ENCODE peak calls at places on chromosomes 1 and 21, in eight cellular contexts. F is astrocyte; C is left ventricle myocardium inferior; B is H7; E is heart left ventricle; D is naive thymus-derived CD4-positive, alpha-beta T cell; Z is keratinocyte; J is upper lobe of right lung. P is an unnamed sample.
A peak's percentile ranks its signal among the peaks of the same experiment; 100 is the strongest.

GRCh38 chr1:75135829-75136142 is 1.6 kb downstream of the LHX8 start:
- DNase-seq in F (peak; percentile 9), C (no peak), B (no peak), E (no peak), D (no peak), Z (no peak), J (no peak), P (no peak)

GRCh38 chr21:41369915-41370839 is 8.3 kb downstream of the MX2 start:
- DNase-seq in F (no peak), C (peak; percentile 31), B (no peak), E (no peak), D (peak; percentile 58), Z (no peak), J (peak; percentile 66), P (no peak)

GRCh38 chr1:234141006-234141405 is 232.2 kb upstream of the COA6 start:
- DNase-seq in F (no peak), C (no peak), B (no peak), E (no peak), D (no peak), Z (no peak), J (no peak), P (no peak)

GRCh38 chr1:97204468-97204867 is 482.9 kb downstream of the PTBP2 start:
- DNase-seq in F (peak; percentile 60), C (no peak), B (no peak), E (no peak), D (no peak), Z (no peak), J (no peak), P (no peak)

GRCh38 chr1:231340328-231341013 is 2.4 kb downstream of the SPRTN start:
- DNase-seq in F (no peak), C (no peak), B (no peak), E (no peak), D (no peak), Z (no peak), J (no peak), P (no peak)

GRCh38 chr1:108560430-108561144 is 687 bp downstream of the EEIG2 start:
- DNase-seq in F (peak; percentile 57), C (peak; percentile 29), B (no peak), E (peak; percentile 52), D (peak; percentile 19), Z (no peak), J (peak; percentile 66), P (peak; percentile 81)

GRCh38 chr1:154574715-154575114 is 7.1 kb downstream of the CHRNB2 start:
- DNase-seq in F (no peak), C (no peak), B (peak; percentile 41), E (no peak), D (no peak), Z (no peak), J (no peak), P (peak; percentile 75)

GRCh38 chr1:203133969-203134725 is 6.6 kb downstream of the ADORA1 start:
- DNase-seq in F (peak; percentile 58), C (no peak), B (peak; percentile 57), E (no peak), D (no peak), Z (no peak), J (peak; percentile 42), P (no peak)

GRCh38 chr1:29772584-29772983 is 536.3 kb downstream of the PTPRU start:
- DNase-seq in F (no peak), C (no peak), B (no peak), E (no peak), D (no peak), Z (no peak), J (no peak), P (no peak)

GRCh38 chr21:25568230-25568629 is 39.1 kb downstream of the MRPL39 start:
- DNase-seq in F (peak; percentile 75), C (peak; percentile 26), B (no peak), E (peak; percentile 50), D (no peak), Z (no peak), J (no peak), P (no peak)

GRCh38 chr21:34553199-34553952 is 41.4 kb upstream of the KCNE1 start:
- DNase-seq in F (peak; percentile 90), C (no peak), B (peak; percentile 31), E (no peak), D (no peak), Z (no peak), J (no peak), P (no peak)

GRCh38 chr1:34640654-34641401 is 114.0 kb upstream of the GJB5 start:
- DNase-seq in F (no peak), C (no peak), B (no peak), E (no peak), D (no peak), Z (no peak), J (no peak), P (no peak)

GRCh38 chr1:43039228-43040055 is 80.8 kb upstream of the SLC2A1 start:
- DNase-seq in F (no peak), C (no peak), B (peak; percentile 59), E (no peak), D (no peak), Z (no peak), J (no peak), P (no peak)

GRCh38 chr1:221648201-221648600 is 93.7 kb downstream of the DUSP10 start:
- DNase-seq in F (no peak), C (no peak), B (no peak), E (no peak), D (no peak), Z (no peak), J (no peak), P (no peak)

GRCh38 chr1:154405762-154406571 is 824 bp downstream of the IL6R start:
- DNase-seq in F (peak; percentile 39), C (peak; percentile 86), B (peak; percentile 67), E (peak; percentile 75), D (peak; percentile 31), Z (no peak), J (peak; percentile 88), P (peak; percentile 11)

GRCh38 chr1:36133484-36133883 is 8.5 kb upstream of the COL8A2 start:
- DNase-seq in F (peak; percentile 95), C (peak; percentile 38), B (no peak), E (no peak), D (no peak), Z (peak; percentile 75), J (no peak), P (no peak)

GRCh38 chr1:11026052-11026451 is 13.6 kb downstream of the TARDBP start:
- DNase-seq in F (no peak), C (no peak), B (no peak), E (no peak), D (no peak), Z (no peak), J (no peak), P (no peak)
- H3K36me3 ChIP-seq in F (peaks cover 60% of the 10 kb centered on the region), C (peaks cover 75% of the 10 kb centered on the region), B (peaks cover 22% of the 10 kb centered on the region), E (peaks cover 45% of the 10 kb centered on the region), D (peaks cover 31% of the 10 kb centered on the region), Z (peaks cover 43% of the 10 kb centered on the region), J (peaks cover 80% of the 10 kb centered on the region), P (peaks cover 87% of the 10 kb centered on the region)

DNA sequence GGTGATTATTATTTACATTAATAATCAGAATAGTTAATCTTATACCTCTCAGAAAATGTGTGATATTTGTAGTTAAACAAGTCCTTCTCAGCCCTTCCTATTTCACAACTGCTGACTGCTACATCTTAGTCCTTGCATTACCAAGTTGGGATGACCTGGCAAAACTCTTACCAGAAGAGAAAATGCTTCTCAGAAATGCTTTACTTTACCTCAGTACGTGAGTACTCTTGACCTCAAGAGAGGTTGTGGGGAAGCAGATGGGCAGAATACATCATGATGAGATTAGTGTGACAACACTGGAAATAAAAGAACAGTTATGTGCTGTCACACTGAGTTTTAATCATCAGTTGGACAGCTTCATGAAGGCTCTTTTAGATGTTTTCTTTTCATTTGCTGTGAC is 16.2 kb downstream of the CFAP126 start:
- DNase-seq in F (peak; percentile 2), C (no peak), B (no peak), E (no peak), D (no peak), Z (no peak), J (no peak), P (no peak)
- H3K36me3 ChIP-seq in F (peaks cover 5% of the 10 kb centered on the region), C (peaks cover 17% of the 10 kb centered on the region), B (no peaks in the 10 kb centered on the region), E (peaks cover 7% of the 10 kb centered on the region), D (no peaks in the 10 kb centered on the region), Z (peaks cover 4% of the 10 kb centered on the region), J (peaks cover 28% of the 10 kb centered on the region), P (peaks cover 48% of the 10 kb centered on the region)

GRCh38 chr1:52506920-52507546 is 45.9 kb downstream of the TUT4 start:
- DNase-seq in F (no peak), C (no peak), B (no peak), E (no peak), D (no peak), Z (no peak), J (no peak), P (no peak)
- H3K36me3 ChIP-seq in F (no peaks in the 10 kb centered on the region), C (peaks cover 18% of the 10 kb centered on the region), B (no peaks in the 10 kb centered on the region), E (no peaks in the 10 kb centered on the region), D (peaks cover 4% of the 10 kb centered on the region), Z (no peaks in the 10 kb centered on the region), J (peaks cover 7% of the 10 kb centered on the region), P (peaks cover 10% of the 10 kb centered on the region)

DNA sequence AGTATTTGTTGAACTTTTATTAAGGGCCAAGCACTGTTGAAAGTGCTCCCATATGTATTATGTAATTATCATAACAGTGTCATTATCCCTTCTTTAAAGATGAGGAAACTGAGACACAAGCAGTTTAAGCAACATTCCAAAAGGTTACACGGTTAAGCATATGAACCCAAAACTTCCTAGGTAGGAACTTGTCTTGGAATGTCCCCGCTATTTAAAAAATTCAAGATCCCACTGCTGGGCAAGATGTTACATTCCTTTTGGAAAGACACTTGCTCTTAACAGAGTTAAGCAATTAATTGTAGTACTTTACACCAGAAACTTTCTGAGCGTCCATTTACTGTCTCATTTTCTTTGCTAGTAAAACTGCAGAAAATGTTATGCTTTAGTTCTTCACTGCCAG is 15.6 kb downstream of the LMO4 start:
- DNase-seq in F (no peak), C (no peak), B (no peak), E (no peak), D (no peak), Z (no peak), J (no peak), P (no peak)
- H3K36me3 ChIP-seq in F (peaks cover 54% of the 10 kb centered on the region), C (peaks cover 76% of the 10 kb centered on the region), B (peaks cover 22% of the 10 kb centered on the region), E (peaks cover 12% of the 10 kb centered on the region), D (peaks cover 9% of the 10 kb centered on the region), Z (peaks cover 15% of the 10 kb centered on the region), J (peaks cover 75% of the 10 kb centered on the region), P (peaks cover 17% of the 10 kb centered on the region)

GRCh38 chr21:42848932-42849758 is 30.2 kb downstream of the WDR4 start:
- DNase-seq in F (no peak), C (no peak), B (peak; percentile 34), E (no peak), D (no peak), Z (no peak), J (peak; percentile 58), P (no peak)
- H3K36me3 ChIP-seq in F (peaks cover 17% of the 10 kb centered on the region), C (peaks cover 75% of the 10 kb centered on the region), B (peaks cover 48% of the 10 kb centered on the region), E (peaks cover 19% of the 10 kb centered on the region), D (no peaks in the 10 kb centered on the region), Z (peaks cover 53% of the 10 kb centered on the region), J (peaks cover 76% of the 10 kb centered on the region), P (peaks cover 95% of the 10 kb centered on the region)

GRCh38 chr1:235483090-235483489 is 21.2 kb downstream of the B3GALNT2 start:
- DNase-seq in F (no peak), C (no peak), B (no peak), E (no peak), D (no peak), Z (no peak), J (no peak), P (no peak)

GRCh38 chr1:235486321-235486720 is 17.9 kb downstream of the B3GALNT2 start:
- DNase-seq in F (no peak), C (no peak), B (no peak), E (no peak), D (no peak), Z (no peak), J (no peak), P (no peak)

DNA sequence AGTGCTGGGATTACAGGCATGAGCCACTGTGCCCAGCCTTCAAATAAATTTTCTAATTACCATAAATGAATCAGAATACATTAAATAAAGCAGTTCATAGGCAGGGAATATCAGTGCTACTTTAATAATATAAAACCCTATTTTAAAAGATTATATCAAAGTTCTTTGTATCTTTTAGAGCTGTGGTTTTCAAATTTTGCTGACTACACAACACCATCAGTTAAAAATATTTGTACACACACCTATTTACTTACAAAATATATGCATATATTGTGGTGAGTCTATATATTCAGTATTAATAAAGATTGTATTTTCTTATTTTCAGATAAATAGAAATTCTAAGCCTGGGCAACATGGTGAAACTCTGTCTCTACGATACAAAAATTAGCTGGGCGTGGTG is 18.7 kb downstream of the B3GALNT2 start:
- DNase-seq in F (no peak), C (no peak), B (no peak), E (no peak), D (no peak), Z (no peak), J (no peak), P (no peak)
- H3K36me3 ChIP-seq in F (peaks cover 7% of the 10 kb centered on the region), C (peaks cover 40% of the 10 kb centered on the region), B (peaks cover 10% of the 10 kb centered on the region), E (no peaks in the 10 kb centered on the region), D (no peaks in the 10 kb centered on the region), Z (peaks cover 8% of the 10 kb centered on the region), J (peaks cover 22% of the 10 kb centered on the region), P (peaks cover 49% of the 10 kb centered on the region)